ENCODE peak calls at places on chromosomes 2 and 18, in ten cellular contexts. T is AG04450, L is neural crest cell, W is fibroblast of pulmonary artery, B is omental fat pad, C is cardiac muscle cell, P is transverse colon, O is brain microvascular endothelial cell, N is upper lobe of right lung, I is GM10248. G is an unnamed sample.

GRCh38 chr2:164015328-164016123 is 279.7 kb upstream of the FIGN start:
- DNase-seq in T (no peak), L (peak), W (peak), B (no peak), C (no peak), P (no peak), O (peak), N (no peak), I (peak), G (no peak)

GRCh38 chr2:170577356-170577755 is 137.8 kb upstream of the SP5 start:
- DNase-seq in T (no peak), L (no peak), W (no peak), B (no peak), C (no peak), P (no peak), O (no peak), N (no peak), I (no peak), G (no peak)

GRCh38 chr2:17162721-17163120 is 355.5 kb downstream of the RAD51AP2 start:
- DNase-seq in T (no peak), L (no peak), W (no peak), B (no peak), C (no peak), P (no peak), O (no peak), N (no peak), I (no peak), G (no peak)

GRCh38 chr2:20012282-20013060 is at the start of gene MATN3:
- DNase-seq in T (no peak), L (peak), W (peak), B (no peak), C (peak), P (peak), O (no peak), N (peak), I (peak), G (no peak)

GRCh38 chr2:20623741-20624155 is 27.1 kb downstream of the HS1BP3 start:
- DNase-seq in T (no peak), L (no peak), W (no peak), B (no peak), C (no peak), P (no peak), O (no peak), N (peak), I (no peak), G (peak)

GRCh38 chr18:75016025-75016717 is 192.8 kb downstream of the PTGR3 start:
- DNase-seq in T (no peak), L (no peak), W (no peak), B (no peak), C (no peak), P (no peak), O (no peak), N (no peak), I (peak), G (no peak)

GRCh38 chr2:206241767-206242166 is 32.7 kb upstream of the ZDBF2 start:
- DNase-seq in T (no peak), L (no peak), W (no peak), B (no peak), C (no peak), P (no peak), O (no peak), N (no peak), I (no peak), G (no peak)

GRCh38 chr2:203876328-203876727 is 8.8 kb downstream of the CTLA4 start:
- DNase-seq in T (no peak), L (no peak), W (no peak), B (no peak), C (no peak), P (no peak), O (no peak), N (no peak), I (no peak), G (no peak)

GRCh38 chr2:26652361-26653041 is 11.3 kb upstream of the CIB4 start:
- DNase-seq in T (peak), L (no peak), W (peak), B (peak), C (peak), P (peak), O (no peak), N (peak), I (no peak), G (peak)

GRCh38 chr2:204012081-204012653 is 75.6 kb downstream of the ICOS start:
- DNase-seq in T (no peak), L (no peak), W (no peak), B (no peak), C (no peak), P (peak), O (no peak), N (no peak), I (no peak), G (no peak)

GRCh38 chr2:222193328-222194008 is 105.3 kb downstream of the PAX3 start:
- DNase-seq in T (no peak), L (no peak), W (no peak), B (no peak), C (peak), P (no peak), O (no peak), N (no peak), I (no peak), G (no peak)

GRCh38 chr2:164066095-164066494 is 330.3 kb upstream of the FIGN start:
- DNase-seq in T (no peak), L (no peak), W (no peak), B (no peak), C (no peak), P (no peak), O (no peak), N (no peak), I (no peak), G (no peak)

GRCh38 chr2:160353166-160353565 is 140.4 kb downstream of the RBMS1 start:
- DNase-seq in T (no peak), L (no peak), W (no peak), B (no peak), C (no peak), P (no peak), O (no peak), N (no peak), I (no peak), G (no peak)

GRCh38 chr2:10900216-10901109 is 11.3 kb upstream of the KCNF1 start:
- DNase-seq in T (no peak), L (peak), W (no peak), B (no peak), C (peak), P (peak), O (no peak), N (no peak), I (peak), G (no peak)

GRCh38 chr2:223949241-223949640 is 4.1 kb upstream of the WDFY1 start:
- DNase-seq in T (no peak), L (no peak), W (no peak), B (no peak), C (no peak), P (no peak), O (no peak), N (no peak), I (peak), G (no peak)
- TF ChIP-seq CTCF in T (no peak), L (no peak), W (no peak), B (no peak), C (no peak), P (no peak), O (no peak), N (no peak), I (peak), G (no peak)

DNA sequence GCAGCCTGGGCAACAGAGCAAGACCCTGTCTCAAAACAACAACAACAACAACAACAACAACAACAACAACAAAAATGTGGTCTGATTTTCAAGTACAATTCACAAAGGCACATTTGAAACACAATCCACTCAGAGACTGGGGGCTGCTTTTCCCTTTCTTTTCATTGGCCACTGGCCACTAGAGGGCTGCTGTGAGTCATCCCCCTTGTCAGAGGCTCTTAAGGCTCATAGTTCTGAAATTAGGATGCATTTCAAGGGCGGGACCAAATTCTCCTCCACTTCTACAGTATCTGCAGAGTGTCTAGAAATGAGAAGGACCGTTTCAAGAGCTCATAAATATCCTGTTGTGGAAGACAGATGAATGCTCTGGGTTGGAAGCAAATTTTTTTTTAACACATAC is 285.4 kb downstream of the NRXN1 start:
- DNase-seq in T (no peak), L (peak), W (peak), B (no peak), C (peak), P (no peak), O (peak), N (no peak), I (no peak), G (no peak)
- TF ChIP-seq CTCF in T (peak), L (peak), W (peak), B (no peak), C (peak), P (no peak), O (peak), N (peak), I (peak), G (peak)

DNA sequence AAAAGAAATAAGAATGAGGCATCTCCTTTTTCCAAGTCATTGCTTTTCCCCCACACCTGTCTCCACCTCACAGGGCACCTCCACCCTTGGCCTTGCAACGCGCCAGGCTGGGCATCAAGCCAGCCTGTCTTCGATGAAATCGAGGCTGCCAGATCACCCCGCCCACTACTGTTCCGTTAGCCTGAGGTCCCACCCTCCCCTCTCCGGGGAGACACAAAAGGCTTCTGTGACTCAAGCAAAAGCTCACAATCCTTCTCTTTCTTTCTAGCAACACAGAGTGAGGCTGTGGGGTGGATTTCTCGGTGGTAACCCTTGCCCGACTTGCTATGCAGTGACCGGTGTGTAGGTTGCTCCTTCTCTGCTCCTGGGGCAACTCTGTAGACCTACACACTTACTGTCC is 9.9 kb downstream of the TNP1 start:
- DNase-seq in T (no peak), L (peak), W (peak), B (no peak), C (no peak), P (peak), O (no peak), N (no peak), I (no peak), G (no peak)
- TF ChIP-seq CTCF in T (no peak), L (no peak), W (no peak), B (no peak), C (no peak), P (no peak), O (no peak), N (no peak), I (no peak), G (no peak)

DNA sequence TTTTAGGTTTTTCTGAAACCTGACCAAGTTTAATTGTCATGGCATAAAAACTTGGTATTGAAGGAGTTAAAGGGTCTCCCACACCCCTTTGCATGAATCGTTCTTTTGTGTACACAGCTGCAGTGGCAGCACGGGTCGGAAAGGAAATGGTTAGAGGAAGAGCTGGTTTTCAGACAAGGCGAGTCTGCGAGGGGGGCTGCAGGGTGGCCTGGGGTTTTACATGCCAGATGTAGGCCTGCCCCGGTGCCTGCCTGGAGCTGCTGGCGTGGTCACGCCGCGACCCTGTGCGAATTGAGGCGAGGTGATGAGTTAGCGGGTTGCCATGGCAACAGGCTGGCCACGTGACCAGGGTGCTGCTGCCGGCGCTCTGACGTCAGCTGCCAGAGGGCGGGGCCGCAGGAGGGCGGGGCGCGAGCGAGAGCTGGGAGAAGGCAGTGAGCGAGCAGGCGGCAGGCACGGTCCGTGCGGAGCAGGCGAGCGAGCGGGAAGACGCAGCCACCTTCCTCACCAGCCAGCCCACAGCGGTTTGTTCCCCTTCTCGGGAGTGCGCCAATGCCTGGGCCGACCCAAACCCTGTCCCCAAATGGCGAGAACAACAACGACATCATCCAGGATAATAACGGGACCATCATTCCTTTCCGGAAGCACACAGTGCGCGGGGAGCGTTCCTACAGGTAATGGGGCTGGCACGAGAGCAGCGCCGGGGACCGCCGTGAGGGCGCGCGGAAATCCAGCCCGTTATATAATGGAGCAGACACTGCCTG is at the start of gene MAPRE2:
- DNase-seq in T (peak), L (peak), W (peak), B (peak), C (peak), P (peak), O (peak), N (peak), I (peak), G (peak)
- TF ChIP-seq CTCF in T (no peak), L (no peak), W (no peak), B (no peak), C (no peak), P (no peak), O (no peak), N (no peak), I (no peak), G (no peak)

GRCh38 chr2:240429872-240430491 is 5.5 kb upstream of the GPC1 start:
- DNase-seq in T (no peak), L (no peak), W (no peak), B (peak), C (no peak), P (no peak), O (no peak), N (peak), I (no peak), G (no peak)
- TF ChIP-seq CTCF in T (no peak), L (no peak), W (no peak), B (no peak), C (no peak), P (no peak), O (no peak), N (no peak), I (no peak), G (no peak)

DNA sequence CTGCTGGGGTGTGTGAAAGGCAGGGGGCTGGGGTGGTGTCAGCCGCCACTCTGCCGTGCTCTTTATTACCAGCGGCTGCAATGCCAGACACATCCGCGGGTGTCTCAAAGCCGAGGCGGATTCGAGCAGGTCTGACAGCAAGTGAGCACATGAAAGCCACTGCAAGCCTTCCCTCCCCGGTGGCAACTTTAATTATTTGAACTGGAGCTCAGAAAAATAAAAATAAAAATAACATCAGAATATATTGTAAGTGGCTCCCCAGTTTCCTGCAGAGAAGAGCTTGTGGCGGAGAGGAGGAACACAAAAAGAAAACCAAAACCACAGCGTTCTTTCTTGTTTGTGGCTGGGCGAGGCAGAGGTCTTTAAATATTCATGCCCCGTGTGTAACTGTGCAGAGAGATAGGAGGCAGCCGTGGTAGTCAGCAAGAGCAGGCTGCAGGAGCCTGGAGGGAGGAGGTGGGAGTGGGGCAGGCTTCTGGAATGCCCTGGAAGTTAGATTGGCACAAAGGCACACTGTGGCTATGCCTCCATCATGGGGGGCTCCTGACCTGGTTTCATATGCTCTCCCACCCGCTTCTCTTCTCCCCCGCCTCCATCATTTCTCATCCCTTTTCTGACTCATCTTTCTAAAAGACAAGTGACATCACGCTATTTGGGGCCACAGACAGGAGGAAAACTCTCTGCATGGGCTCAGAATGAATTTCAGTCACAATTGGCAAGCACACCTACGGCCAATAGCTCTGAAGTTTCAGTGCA is 199.8 kb downstream of the CLIP4 start:
- DNase-seq in T (no peak), L (peak), W (no peak), B (no peak), C (peak), P (peak), O (peak), N (no peak), I (peak), G (no peak)
- TF ChIP-seq CTCF in T (peak), L (no peak), W (no peak), B (no peak), C (no peak), P (no peak), O (peak), N (peak), I (no peak), G (peak)

GRCh38 chr18:45526120-45526841 is 89.0 kb upstream of the SLC14A2 start:
- DNase-seq in T (no peak), L (no peak), W (peak), B (no peak), C (no peak), P (no peak), O (peak), N (no peak), I (no peak), G (no peak)
- TF ChIP-seq CTCF in T (no peak), L (no peak), W (no peak), B (no peak), C (peak), P (no peak), O (peak), N (no peak), I (no peak), G (peak)

GRCh38 chr2:54053830-54054229 is 61.6 kb upstream of the ACYP2 start:
- DNase-seq in T (no peak), L (no peak), W (peak), B (no peak), C (no peak), P (no peak), O (no peak), N (no peak), I (no peak), G (no peak)

GRCh38 chr2:54054774-54055173 is 60.6 kb upstream of the ACYP2 start:
- DNase-seq in T (no peak), L (no peak), W (no peak), B (no peak), C (no peak), P (no peak), O (no peak), N (no peak), I (no peak), G (no peak)

GRCh38 chr2:54050445-54050844 is 65.0 kb upstream of the ACYP2 start:
- DNase-seq in T (no peak), L (no peak), W (no peak), B (no peak), C (no peak), P (no peak), O (no peak), N (no peak), I (no peak), G (no peak)

GRCh38 chr2:54054271-54054670 is 61.1 kb upstream of the ACYP2 start:
- DNase-seq in T (no peak), L (no peak), W (no peak), B (no peak), C (no peak), P (no peak), O (no peak), N (no peak), I (peak), G (no peak)

GRCh38 chr2:54052825-54053718 is 62.3 kb upstream of the ACYP2 start:
- DNase-seq in T (no peak), L (no peak), W (no peak), B (no peak), C (no peak), P (no peak), O (no peak), N (no peak), I (no peak), G (no peak)
- TF ChIP-seq CTCF in T (peak), L (no peak), W (peak), B (no peak), C (peak), P (no peak), O (peak), N (no peak), I (peak), G (no peak)